ENCODE peak calls at places on chromosomes 13 and 19, in five cellular contexts. One of them, this sample, is unnamed.

GRCh38 chr13:98548230-98548629 is 28.7 kb downstream of the STK24 start:
- DNase-seq in HepG2: no peak
- DNase-seq in NT2/D1: no peak
- DNase-seq in GM12878: no peak
- DNase-seq in H1: no peak
- DNase-seq in this sample: no peak

GRCh38 chr13:54196684-54197083 is 1168.1 kb downstream of the OLFM4 start:
- DNase-seq in HepG2: no peak
- DNase-seq in H1: no peak
- DNase-seq in GM12878: no peak
- DNase-seq in NT2/D1: no peak
- DNase-seq in this sample: no peak

GRCh38 chr19:11179716-11180297 is 17.5 kb downstream of the KANK2 start:
- DNase-seq in HepG2: no peak
- DNase-seq in NT2/D1: no peak
- DNase-seq in H1: no peak
- DNase-seq in GM12878: peak; percentile 59
- DNase-seq in this sample: no peak

GRCh38 chr13:75537401-75538365 is at the start of gene COMMD6:
- DNase-seq in H1: peak; percentile 91
- DNase-seq in GM12878: peak; percentile 42
- DNase-seq in HepG2: peak; percentile 72
- DNase-seq in NT2/D1: peak; percentile 81
- DNase-seq in this sample: peak; percentile 97

GRCh38 chr19:28968721-28969120 is 244.2 kb downstream of the UQCRFS1 start:
- DNase-seq in HepG2: no peak
- DNase-seq in H1: no peak
- DNase-seq in GM12878: no peak
- DNase-seq in NT2/D1: no peak
- DNase-seq in this sample: no peak

GRCh38 chr13:26991508-26992181 is 180.0 kb downstream of the USP12 start:
- DNase-seq in GM12878: no peak
- DNase-seq in NT2/D1: no peak
- DNase-seq in HepG2: peak; percentile 97
- DNase-seq in H1: no peak
- DNase-seq in this sample: no peak

GRCh38 chr19:34120846-34121639 is 51.3 kb upstream of the LSM14A start:
- DNase-seq in HepG2: peak; percentile 30
- DNase-seq in GM12878: no peak
- DNase-seq in NT2/D1: no peak
- DNase-seq in H1: no peak
- DNase-seq in this sample: peak; percentile 61

GRCh38 chr19:28472843-28473242 is 740.1 kb downstream of the UQCRFS1 start:
- DNase-seq in HepG2: no peak
- DNase-seq in NT2/D1: no peak
- DNase-seq in H1: no peak
- DNase-seq in GM12878: no peak
- DNase-seq in this sample: no peak

GRCh38 chr13:50512602-50513527 is 330.6 kb downstream of the DLEU7 start:
- DNase-seq in GM12878: no peak
- DNase-seq in NT2/D1: no peak
- DNase-seq in HepG2: peak; percentile 47
- DNase-seq in H1: no peak
- DNase-seq in this sample: peak; percentile 41

GRCh38 chr13:51733656-51734334 is 70.2 kb downstream of the DHRS12 start:
- DNase-seq in HepG2: no peak
- DNase-seq in H1: no peak
- DNase-seq in NT2/D1: no peak
- DNase-seq in GM12878: no peak
- DNase-seq in this sample: no peak

GRCh38 chr13:105278797-105279425 is 1256.6 kb downstream of the EFNB2 start:
- DNase-seq in H1: peak; percentile 15
- DNase-seq in HepG2: no peak
- DNase-seq in NT2/D1: peak; percentile 27
- DNase-seq in GM12878: no peak
- DNase-seq in this sample: no peak

GRCh38 chr13:20387441-20387971 is 138.2 kb downstream of the CRYL1 start:
- DNase-seq in GM12878: no peak
- DNase-seq in H1: no peak
- DNase-seq in NT2/D1: no peak
- DNase-seq in HepG2: no peak
- DNase-seq in this sample: no peak

GRCh38 chr19:48461982-48462655 is 6.7 kb downstream of the KCNJ14 start:
- DNase-seq in NT2/D1: no peak
- DNase-seq in H1: peak; percentile 75
- DNase-seq in GM12878: no peak
- DNase-seq in HepG2: no peak
- DNase-seq in this sample: peak; percentile 56

GRCh38 chr13:52371736-52372247 is 34.2 kb downstream of the THSD1 start:
- DNase-seq in GM12878: no peak
- DNase-seq in H1: no peak
- DNase-seq in HepG2: peak; percentile 66
- DNase-seq in NT2/D1: no peak
- DNase-seq in this sample: no peak

GRCh38 chr13:109141716-109142115 is 512.3 kb downstream of the MYO16 start:
- DNase-seq in HepG2: no peak
- DNase-seq in H1: no peak
- DNase-seq in GM12878: no peak
- DNase-seq in NT2/D1: no peak
- DNase-seq in this sample: no peak

GRCh38 chr13:112955956-112956355 is 13.1 kb upstream of the MCF2L start:
- DNase-seq in NT2/D1: no peak
- DNase-seq in H1: no peak
- DNase-seq in GM12878: no peak
- DNase-seq in HepG2: no peak
- DNase-seq in this sample: no peak

GRCh38 chr19:45463241-45463640 is 4.6 kb upstream of the FOSB start:
- DNase-seq in H1: no peak
- DNase-seq in NT2/D1: no peak
- DNase-seq in HepG2: no peak
- DNase-seq in GM12878: no peak
- DNase-seq in this sample: no peak

GRCh38 chr13:49319555-49320350 is 72.0 kb downstream of the CDADC1 start:
- DNase-seq in GM12878: no peak
- DNase-seq in H1: no peak
- DNase-seq in HepG2: no peak
- DNase-seq in NT2/D1: no peak
- DNase-seq in this sample: no peak

GRCh38 chr13:114080739-114081561 is 51.5 kb downstream of the RASA3 start:
- DNase-seq in NT2/D1: no peak
- DNase-seq in H1: no peak
- DNase-seq in HepG2: no peak
- DNase-seq in GM12878: no peak
- DNase-seq in this sample: no peak

GRCh38 chr19:1495799-1496713 is 5.1 kb downstream of the REEP6 start:
- DNase-seq in HepG2: no peak
- DNase-seq in NT2/D1: no peak
- DNase-seq in H1: no peak
- DNase-seq in GM12878: no peak
- DNase-seq in this sample: no peak

GRCh38 chr13:110525328-110526319 is 35.9 kb downstream of the RAB20 start:
- DNase-seq in GM12878: peak; percentile 35
- DNase-seq in HepG2: no peak
- DNase-seq in H1: no peak
- DNase-seq in NT2/D1: no peak
- DNase-seq in this sample: no peak

GRCh38 chr19:35136977-35137702 is 1.5 kb upstream of the FXYD1 start:
- DNase-seq in H1: no peak
- DNase-seq in HepG2: peak; percentile 68
- DNase-seq in GM12878: no peak
- DNase-seq in NT2/D1: no peak
- DNase-seq in this sample: no peak

GRCh38 chr13:23140492-23140891 is 40.3 kb upstream of the SGCG start:
- DNase-seq in NT2/D1: no peak
- DNase-seq in HepG2: no peak
- DNase-seq in H1: no peak
- DNase-seq in GM12878: no peak
- DNase-seq in this sample: no peak

GRCh38 chr19:35085947-35086346 is 29.7 kb upstream of the FXYD3 start:
- DNase-seq in HepG2: no peak
- DNase-seq in NT2/D1: no peak
- DNase-seq in GM12878: peak; percentile 42
- DNase-seq in H1: no peak
- DNase-seq in this sample: no peak

GRCh38 chr19:38389101-38389925 is 816 bp downstream of the SPRED3 start:
- DNase-seq in GM12878: no peak
- DNase-seq in H1: no peak
- DNase-seq in NT2/D1: no peak
- DNase-seq in HepG2: no peak
- DNase-seq in this sample: no peak
- TF ChIP-seq SUZ12 in GM12878: no peak
- TF ChIP-seq SUZ12 in H1: no peak
- TF ChIP-seq SUZ12 in NT2/D1: no peak
- TF ChIP-seq SUZ12 in HepG2: no peak
- TF ChIP-seq SUZ12 in this sample: no peak

GRCh38 chr13:45207319-45207718 is 6.5 kb upstream of the KCTD4 start:
- DNase-seq in H1: no peak
- DNase-seq in HepG2: no peak
- DNase-seq in NT2/D1: no peak
- DNase-seq in GM12878: no peak
- DNase-seq in this sample: no peak
- TF ChIP-seq SUZ12 in H1: no peak
- TF ChIP-seq SUZ12 in HepG2: no peak
- TF ChIP-seq SUZ12 in NT2/D1: no peak
- TF ChIP-seq SUZ12 in GM12878: no peak
- TF ChIP-seq SUZ12 in this sample: no peak

GRCh38 chr13:28251462-28251861 is 113.1 kb downstream of the PAN3 start:
- DNase-seq in HepG2: no peak
- DNase-seq in H1: no peak
- DNase-seq in NT2/D1: no peak
- DNase-seq in GM12878: no peak
- DNase-seq in this sample: no peak

GRCh38 chr13:28246891-28247290 is 108.5 kb downstream of the PAN3 start:
- DNase-seq in GM12878: no peak
- DNase-seq in HepG2: no peak
- DNase-seq in NT2/D1: no peak
- DNase-seq in H1: no peak
- DNase-seq in this sample: no peak

GRCh38 chr13:28250542-28250941 is 112.2 kb downstream of the PAN3 start:
- DNase-seq in H1: no peak
- DNase-seq in HepG2: no peak
- DNase-seq in GM12878: no peak
- DNase-seq in NT2/D1: no peak
- DNase-seq in this sample: no peak

GRCh38 chr13:28248080-28248479 is 109.7 kb downstream of the PAN3 start:
- DNase-seq in H1: no peak
- DNase-seq in GM12878: no peak
- DNase-seq in HepG2: no peak
- DNase-seq in NT2/D1: no peak
- DNase-seq in this sample: no peak

GRCh38 chr13:28245465-28245864 is 107.1 kb downstream of the PAN3 start:
- DNase-seq in HepG2: no peak
- DNase-seq in GM12878: no peak
- DNase-seq in H1: no peak
- DNase-seq in NT2/D1: no peak
- DNase-seq in this sample: no peak
- TF ChIP-seq SUZ12 in HepG2: no peak
- TF ChIP-seq SUZ12 in GM12878: no peak
- TF ChIP-seq SUZ12 in H1: no peak
- TF ChIP-seq SUZ12 in NT2/D1: no peak
- TF ChIP-seq SUZ12 in this sample: no peak

DNA sequence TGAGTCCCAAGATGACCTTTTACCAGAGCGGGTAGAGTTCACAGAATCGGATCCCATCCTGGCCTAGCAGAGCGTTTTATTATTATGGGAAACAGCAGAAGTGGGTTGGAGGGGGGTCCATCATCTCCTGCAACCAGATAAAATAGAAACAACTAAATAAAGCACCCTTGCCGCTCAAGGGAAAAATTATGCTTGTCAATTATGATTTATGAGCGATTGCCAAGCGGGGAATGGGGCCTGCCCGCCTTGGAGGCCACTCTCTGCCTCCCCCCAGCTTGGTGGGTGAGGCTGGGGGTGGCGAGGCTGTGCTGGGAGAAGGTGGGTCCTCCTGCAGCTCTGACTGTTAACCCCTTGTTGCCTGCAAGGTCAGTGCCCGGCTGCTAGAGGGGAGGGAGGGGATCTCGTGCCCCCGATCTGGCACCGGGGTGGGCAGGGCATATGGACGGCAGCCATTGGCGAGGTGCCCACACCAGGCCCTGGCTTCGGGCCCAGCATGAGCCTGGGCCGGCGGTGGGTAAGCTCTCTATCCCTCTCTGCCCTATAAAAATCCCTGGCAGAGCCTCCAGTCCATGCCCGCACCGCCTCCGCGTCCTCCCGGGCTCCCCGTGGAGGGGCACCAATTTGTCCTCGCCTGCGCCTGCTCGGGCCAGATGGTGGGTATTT is 129.1 kb downstream of the URI1 start:
- DNase-seq in NT2/D1: no peak
- DNase-seq in H1: no peak
- DNase-seq in GM12878: no peak
- DNase-seq in HepG2: no peak
- DNase-seq in this sample: no peak
- TF ChIP-seq SUZ12 in NT2/D1: no peak
- TF ChIP-seq SUZ12 in H1: no peak
- TF ChIP-seq SUZ12 in GM12878: no peak
- TF ChIP-seq SUZ12 in HepG2: no peak
- TF ChIP-seq SUZ12 in this sample: no peak

DNA sequence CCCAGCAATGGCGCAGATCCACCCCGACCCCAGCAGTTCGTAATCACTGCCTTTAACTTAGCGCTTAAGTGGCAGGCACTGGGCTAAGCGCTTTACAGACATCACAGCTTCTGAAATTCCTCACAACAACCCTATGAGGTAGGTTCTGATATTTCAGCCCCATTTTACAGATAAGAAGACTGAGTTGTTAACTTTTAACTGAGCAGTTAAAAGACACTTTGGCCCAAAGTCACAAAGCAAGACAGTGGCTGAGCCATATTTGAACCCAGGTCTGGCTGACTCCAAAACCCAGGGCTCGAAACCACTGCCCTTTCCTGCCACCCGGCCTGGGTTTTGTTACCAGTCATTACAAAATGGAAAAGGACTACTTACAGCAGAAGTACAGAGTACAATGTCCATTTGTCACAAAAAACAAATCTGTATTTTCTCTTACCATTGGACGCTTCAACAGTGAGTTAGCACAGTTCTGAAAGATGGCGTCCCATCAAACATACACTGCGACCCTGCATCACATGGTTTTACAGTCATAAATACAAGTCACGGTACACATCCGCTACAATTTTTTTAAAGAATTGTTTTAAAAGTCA is 8.5 kb downstream of the HNRNPL start:
- DNase-seq in HepG2: no peak
- DNase-seq in H1: no peak
- DNase-seq in GM12878: no peak
- DNase-seq in NT2/D1: no peak
- DNase-seq in this sample: no peak
- TF ChIP-seq SUZ12 in HepG2: no peak
- TF ChIP-seq SUZ12 in H1: no peak
- TF ChIP-seq SUZ12 in GM12878: no peak
- TF ChIP-seq SUZ12 in NT2/D1: no peak
- TF ChIP-seq SUZ12 in this sample: no peak

This sample was measured in HEK293T.